ENCODE peak calls at places on chromosomes 16 and 17, in four cellular contexts. Z is heart left ventricle, J is cardiac muscle cell, K is heart right ventricle. X is an unnamed sample. For H3K9me3, the result is how much of the 10 kb centered on the place peaks cover.

GRCh38 chr17:67891481-67892119 is 66.3 kb downstream of the BPTF start:
- DNase-seq in Z (no peak), J (peak), K (no peak), X (no peak)

GRCh38 chr17:15332338-15332737 is 9.1 kb downstream of the TEKT3 start:
- DNase-seq in Z (no peak), J (no peak), K (no peak), X (no peak)

GRCh38 chr16:12862327-12862726 is 39.1 kb upstream of the SHISA9 start:
- DNase-seq in Z (no peak), J (no peak), K (no peak), X (no peak)

GRCh38 chr16:84774810-84775209 is 45.0 kb upstream of the CRISPLD2 start:
- DNase-seq in Z (no peak), J (no peak), K (no peak), X (no peak)

GRCh38 chr16:75238132-75238852 is 13.1 kb downstream of the BCAR1 start:
- DNase-seq in Z (peak), J (peak), K (peak), X (peak)

GRCh38 chr17:42623732-42624596 is 14.5 kb downstream of the TUBG1 start:
- DNase-seq in Z (no peak), J (no peak), K (no peak), X (no peak)

GRCh38 chr16:12920739-12921138 is 19.3 kb downstream of the SHISA9 start:
- DNase-seq in Z (no peak), J (no peak), K (no peak), X (no peak)

GRCh38 chr17:27471321-27472269 is 15.3 kb downstream of the KSR1 start:
- DNase-seq in Z (no peak), J (no peak), K (no peak), X (peak)

GRCh38 chr16:50615891-50616290 is 65.2 kb downstream of the SNX20 start:
- DNase-seq in Z (no peak), J (no peak), K (no peak), X (no peak)

GRCh38 chr16:86089986-86090385 is 191.0 kb downstream of the IRF8 start:
- DNase-seq in Z (no peak), J (no peak), K (no peak), X (no peak)

GRCh38 chr16:15811778-15812750 is 44.8 kb downstream of the MYH11 start:
- DNase-seq in Z (no peak), J (peak), K (peak), X (no peak)

GRCh38 chr16:57893559-57894389 is 77.2 kb downstream of the CNGB1 start:
- DNase-seq in Z (no peak), J (no peak), K (no peak), X (no peak)

GRCh38 chr16:84606081-84606875 is 11.6 kb downstream of the COTL1 start:
- DNase-seq in Z (no peak), J (no peak), K (no peak), X (no peak)

GRCh38 chr17:74454197-74455024 is 12.0 kb upstream of the CD300A start:
- DNase-seq in Z (no peak), J (no peak), K (peak), X (peak)

GRCh38 chr16:19513377-19514053 is 8.4 kb downstream of the GDE1 start:
- DNase-seq in Z (no peak), J (no peak), K (no peak), X (no peak)

GRCh38 chr17:66304304-66305174 is 2.1 kb downstream of the PRKCA start:
- DNase-seq in Z (no peak), J (peak), K (no peak), X (no peak)

GRCh38 chr17:74800531-74800930 is 24.4 kb upstream of the NAT9 start:
- DNase-seq in Z (no peak), J (no peak), K (no peak), X (no peak)

GRCh38 chr16:23502466-23502865 is 7.8 kb downstream of the GGA2 start:
- DNase-seq in Z (no peak), J (no peak), K (no peak), X (no peak)

GRCh38 chr17:19739241-19740201 is 8.6 kb downstream of the ALDH3A1 start:
- DNase-seq in Z (no peak), J (no peak), K (no peak), X (no peak)

GRCh38 chr16:2948807-2949704 is 15.0 kb upstream of the KREMEN2 start:
- DNase-seq in Z (peak), J (no peak), K (no peak), X (no peak)

GRCh38 chr16:54651851-54652770 is 278.6 kb upstream of the IRX5 start:
- DNase-seq in Z (no peak), J (no peak), K (no peak), X (no peak)

GRCh38 chr17:59839646-59840328 is 53.0 kb downstream of the TUBD1 start:
- DNase-seq in Z (no peak), J (no peak), K (no peak), X (no peak)

GRCh38 chr17:73142763-73143395 is 21.9 kb upstream of the SSTR2 start:
- DNase-seq in Z (no peak), J (no peak), K (no peak), X (no peak)

GRCh38 chr17:78613423-78613822 is 36.2 kb upstream of the DNAH17 start:
- DNase-seq in Z (no peak), J (no peak), K (no peak), X (no peak)

GRCh38 chr16:68784226-68784625 is 47.1 kb downstream of the CDH1 start:
- DNase-seq in Z (no peak), J (no peak), K (no peak), X (no peak)

GRCh38 chr17:32777922-32778321 is 99.0 kb downstream of the MYO1D start:
- DNase-seq in Z (no peak), J (no peak), K (no peak), X (no peak)

GRCh38 chr16:77307764-77308561 is 108.8 kb downstream of the SYCE1L start:
- DNase-seq in Z (no peak), J (no peak), K (no peak), X (no peak)

GRCh38 chr17:42221886-42222745 is 27.8 kb upstream of the GHDC start:
- DNase-seq in Z (no peak), J (peak), K (no peak), X (peak)

GRCh38 chr16:35440875-35441274 is 1981.5 kb downstream of the TP53TG3F start:
- DNase-seq in Z (no peak), J (no peak), K (no peak), X (no peak)
- H3K9me3 ChIP-seq in Z (under half), J (under half), K (under half), X (under half)

GRCh38 chr16:48308535-48308934 is 61.2 kb upstream of the ABCC11 start:
- DNase-seq in Z (no peak), J (no peak), K (no peak), X (no peak)

GRCh38 chr16:48311242-48311641 is 63.9 kb upstream of the ABCC11 start:
- DNase-seq in Z (no peak), J (no peak), K (no peak), X (no peak)
- H3K9me3 ChIP-seq in Z (under half), J (under half), K (under half), X (under half)

GRCh38 chr17:83190601-83191387 is 111.4 kb downstream of the METRNL start:
- DNase-seq in Z (peak), J (no peak), K (no peak), X (no peak)
- H3K9me3 ChIP-seq in Z (under half), J (under half), K (under half), X (under half)

DNA sequence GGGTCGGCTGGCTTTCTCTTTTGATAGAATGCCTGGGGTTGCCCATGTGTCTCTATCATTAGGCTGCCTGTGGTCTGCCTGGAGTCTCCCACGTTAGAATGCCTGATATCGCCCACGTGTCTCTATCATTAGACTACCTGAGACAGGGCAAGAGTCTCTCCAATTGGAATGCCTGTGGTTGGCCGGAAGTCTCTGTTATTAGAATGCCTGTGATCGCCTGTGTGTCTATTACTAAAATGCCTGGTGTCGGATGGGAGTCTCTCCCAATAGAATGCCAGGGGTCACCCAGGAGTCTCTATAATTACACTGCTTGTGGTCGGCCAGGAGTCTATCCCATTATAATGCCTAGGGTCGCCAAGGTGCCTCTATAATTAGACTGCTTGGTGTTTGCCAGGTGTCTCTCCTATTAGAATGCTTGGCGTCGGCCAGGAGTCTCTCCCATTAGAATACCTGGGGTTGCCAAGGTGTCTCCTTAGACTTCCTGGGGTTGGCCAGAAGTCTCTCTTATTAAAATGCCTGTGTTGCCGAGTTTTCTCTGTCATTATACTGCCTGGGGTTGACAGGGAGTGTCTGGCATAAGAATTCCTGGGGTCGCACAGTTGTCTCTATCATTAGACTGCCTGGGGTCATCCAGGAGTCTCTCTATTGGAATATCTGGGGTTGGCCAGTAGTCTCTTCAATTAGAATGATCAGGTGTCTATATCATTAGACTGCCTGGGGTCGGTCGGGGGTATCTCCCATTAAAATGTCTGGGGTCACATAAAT is 2272.8 kb downstream of the TP53TG3F start:
- DNase-seq in Z (no peak), J (no peak), K (no peak), X (no peak)
- H3K9me3 ChIP-seq in Z (under half), J (under half), K (under half), X (under half)

GRCh38 chr17:880871-881269 is 98.7 kb downstream of the NXN start:
- DNase-seq in Z (no peak), J (no peak), K (no peak), X (no peak)

GRCh38 chr17:882827-883585 is 96.6 kb downstream of the NXN start:
- DNase-seq in Z (peak), J (peak), K (peak), X (no peak)

GRCh38 chr17:879546-879945 is 97.4 kb downstream of the MRM3 start:
- DNase-seq in Z (peak), J (peak), K (peak), X (peak)

GRCh38 chr17:883586-883962 is 96.0 kb downstream of the NXN start:
- DNase-seq in Z (no peak), J (no peak), K (no peak), X (no peak)

DNA sequence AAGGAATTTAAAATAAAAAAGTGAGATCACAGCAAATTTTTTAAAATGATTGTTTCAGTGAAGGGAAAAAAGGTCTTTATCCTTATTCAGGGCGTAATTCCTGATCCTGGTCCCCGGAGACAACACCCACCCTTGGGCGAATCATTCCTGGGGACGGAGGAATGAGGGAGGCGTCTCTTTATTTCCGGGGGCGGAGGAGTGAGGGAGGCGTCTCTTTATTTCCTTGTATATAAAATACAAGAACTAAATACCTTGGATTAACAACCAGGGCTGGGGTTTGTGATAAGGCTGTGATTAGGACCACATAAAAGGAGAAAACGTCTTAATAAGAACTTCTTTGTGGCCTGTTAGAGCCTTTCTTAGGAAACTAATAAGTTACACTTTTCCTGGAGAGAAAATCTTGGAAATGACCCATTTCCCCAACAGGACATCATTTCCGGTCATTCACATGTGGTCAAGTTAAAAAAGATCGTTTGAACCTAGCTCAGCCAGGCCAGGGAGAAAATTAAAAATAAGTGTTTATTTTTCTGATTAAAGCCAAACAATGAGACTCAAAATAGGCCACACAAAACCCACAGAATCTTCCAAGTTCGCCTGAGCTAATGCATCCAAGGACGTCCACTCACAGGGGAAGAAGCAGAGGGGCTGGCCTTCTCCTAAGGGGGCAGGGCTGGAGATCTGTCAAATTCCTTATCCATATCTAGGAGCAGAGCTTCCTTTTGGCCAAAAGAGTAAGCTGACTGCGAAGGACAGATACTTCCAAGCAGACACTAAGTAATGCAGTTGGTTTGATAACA is 98.1 kb downstream of the MRM3 start:
- DNase-seq in Z (no peak), J (no peak), K (peak), X (no peak)
- H3K9me3 ChIP-seq in Z (under half), J (under half), K (under half), X (under half)

GRCh38 chr16:11394593-11394960 is 49.3 kb downstream of the RMI2 start:
- DNase-seq in Z (peak), J (no peak), K (no peak), X (no peak)
- H3K9me3 ChIP-seq in Z (under half), J (under half), K (under half), X (under half)

X was measured in T-helper 17 cell.